ENCODE peak calls at places on chromosomes 11 and 22, in five cellular contexts. Y is M059J, G is T-helper 9 cell, D is MV-4-11, R is fibroblast of mammary gland. L is an unnamed sample.

GRCh38 chr22:44330727-44331660 is 18.2 kb upstream of the SHISAL1 start:
- DNase-seq in Y (no peak), G (no peak), D (no peak), R (no peak), L (no peak)

GRCh38 chr11:95829580-95830259 is 39.4 kb downstream of the CEP57 start:
- DNase-seq in Y (peak), G (no peak), D (no peak), R (peak), L (no peak)

GRCh38 chr22:43955883-43956286 is 643 bp downstream of the SAMM50 start:
- DNase-seq in Y (no peak), G (no peak), D (peak), R (peak), L (peak)

GRCh38 chr11:133925756-133926155 is 31.0 kb downstream of the IGSF9B start:
- DNase-seq in Y (no peak), G (no peak), D (no peak), R (no peak), L (no peak)

GRCh38 chr11:13329670-13330401 is 52.2 kb downstream of the BMAL1 start:
- DNase-seq in Y (peak), G (no peak), D (no peak), R (peak), L (no peak)

GRCh38 chr22:19888131-19888746 is 33.6 kb upstream of the GNB1L start:
- DNase-seq in Y (no peak), G (no peak), D (no peak), R (no peak), L (no peak)

GRCh38 chr11:80156062-80156461 is 715.2 kb upstream of the TENM4 start:
- DNase-seq in Y (no peak), G (no peak), D (no peak), R (no peak), L (no peak)

GRCh38 chr11:114291381-114291780 is 4.8 kb upstream of the NNMT start:
- DNase-seq in Y (peak), G (no peak), D (no peak), R (peak), L (no peak)

GRCh38 chr22:41517172-41518047 is 26.9 kb downstream of the POLR3H start:
- DNase-seq in Y (peak), G (peak), D (peak), R (peak), L (no peak)

GRCh38 chr11:64349404-64349803 is 9.4 kb downstream of the CCDC88B start:
- DNase-seq in Y (no peak), G (no peak), D (no peak), R (no peak), L (no peak)

GRCh38 chr11:27158763-27159679 is 118.4 kb downstream of the BBOX1 start:
- DNase-seq in Y (peak), G (no peak), D (peak), R (peak), L (peak)

GRCh38 chr22:46069518-46070214 is 80.7 kb upstream of the PPARA start:
- DNase-seq in Y (peak), G (no peak), D (no peak), R (peak), L (peak)

GRCh38 chr11:126832387-126832786 is 168.2 kb downstream of the KIRREL3 start:
- DNase-seq in Y (no peak), G (no peak), D (no peak), R (no peak), L (no peak)

GRCh38 chr11:79371724-79372123 is 69.1 kb downstream of the TENM4 start:
- DNase-seq in Y (no peak), G (no peak), D (no peak), R (no peak), L (no peak)

GRCh38 chr22:27962268-27963191 is 43.5 kb upstream of the PITPNB start:
- DNase-seq in Y (peak), G (no peak), D (no peak), R (peak), L (no peak)

GRCh38 chr11:134379241-134379640 is 32.8 kb downstream of the B3GAT1 start:
- DNase-seq in Y (no peak), G (no peak), D (no peak), R (no peak), L (no peak)

GRCh38 chr11:106275151-106275550 is 197.7 kb downstream of the AASDHPPT start:
- DNase-seq in Y (no peak), G (no peak), D (no peak), R (no peak), L (no peak)

GRCh38 chr22:31126128-31126868 is 3.5 kb downstream of the INPP5J start:
- DNase-seq in Y (no peak), G (no peak), D (no peak), R (no peak), L (no peak)

GRCh38 chr11:2549491-2549875 is 104.7 kb downstream of the KCNQ1 start:
- DNase-seq in Y (no peak), G (no peak), D (no peak), R (no peak), L (no peak)

L was measured in AML-193.